ENCODE peak calls at places on chromosomes 4 and X, in ten cellular contexts. M is endothelial cell; X is cardiac fibroblast; L is astrocyte of the cerebellum; R is AG04450; H is fibroblast of mammary gland; F is CD4-positive, alpha-beta T cell; U is right lobe of liver; C is PC-9; V is fibroblast of lung. K is an unnamed sample.

GRCh38 chr4:142463195-142463594 is 382.9 kb downstream of the INPP4B start:
- DNase-seq in L (peak), M (no peak), H (no peak), C (no peak), V (no peak), F (no peak), U (no peak), R (no peak), X (no peak), K (no peak)

GRCh38 chr4:22313974-22314373 is 201.9 kb downstream of the ADGRA3 start:
- DNase-seq in U (no peak), C (no peak), V (no peak), X (no peak), R (no peak), H (no peak), F (no peak), M (no peak), L (no peak), K (no peak)

GRCh38 chrX:149803458-149804062 is 21.8 kb downstream of the MAGEA9 start:
- DNase-seq in H (no peak), L (no peak), V (no peak), X (no peak), R (no peak), M (no peak), F (no peak), C (no peak), U (no peak), K (no peak)

GRCh38 chr4:20042769-20043168 is 208.9 kb upstream of the SLIT2 start:
- DNase-seq in R (no peak), M (no peak), U (no peak), L (no peak), C (no peak), V (no peak), X (no peak), F (no peak), H (no peak), K (no peak)

GRCh38 chrX:3678287-3678686 is 35.2 kb downstream of the PRKX start:
- DNase-seq in M (no peak), R (no peak), F (no peak), X (peak), H (no peak), V (no peak), U (no peak), C (no peak), L (peak), K (no peak)

GRCh38 chr4:176001171-176002006 is 64.3 kb upstream of the WDR17 start:
- DNase-seq in C (peak), V (peak), L (peak), H (peak), M (peak), F (no peak), U (peak), X (peak), R (no peak), K (no peak)

GRCh38 chrX:30196322-30196721 is 19.0 kb upstream of the MAGEB2 start:
- DNase-seq in R (no peak), L (no peak), C (no peak), F (no peak), H (no peak), M (no peak), X (peak), V (peak), U (no peak), K (no peak)

GRCh38 chrX:150575415-150575814 is 7.0 kb downstream of the MTM1 start:
- DNase-seq in U (no peak), L (no peak), C (peak), R (no peak), X (peak), F (peak), H (peak), V (peak), M (no peak), K (no peak)

GRCh38 chr4:100075486-100076270 is 114.6 kb downstream of the DDIT4L start:
- DNase-seq in F (no peak), M (no peak), L (no peak), R (no peak), X (no peak), C (no peak), V (no peak), U (no peak), H (no peak), K (no peak)

GRCh38 chrX:68842781-68843581 is 14.2 kb downstream of the EFNB1 start:
- DNase-seq in L (peak), F (no peak), V (peak), H (peak), R (no peak), X (peak), C (no peak), U (peak), M (no peak), K (no peak)

GRCh38 chr4:25246680-25247611 is 13.1 kb downstream of the PI4K2B start:
- DNase-seq in F (no peak), R (no peak), H (no peak), U (no peak), V (no peak), L (no peak), M (no peak), C (no peak), X (no peak), K (no peak)

GRCh38 chr4:27692098-27692679 is 831.5 kb downstream of the STIM2 start:
- DNase-seq in M (peak), F (no peak), H (peak), C (peak), U (no peak), R (no peak), X (peak), V (peak), L (no peak), K (peak)

GRCh38 chr4:147371661-147372060 is 109.2 kb upstream of the EDNRA start:
- DNase-seq in R (no peak), H (peak), L (no peak), U (no peak), V (no peak), C (no peak), F (no peak), M (no peak), X (peak), K (no peak)

GRCh38 chrX:68710870-68711576 is 63.6 kb downstream of the STARD8 start:
- DNase-seq in L (peak), M (no peak), V (peak), U (no peak), F (no peak), X (peak), R (no peak), H (peak), C (peak), K (peak)

GRCh38 chrX:21747523-21747922 is 10.4 kb downstream of the SMPX start:
- DNase-seq in V (no peak), H (no peak), R (no peak), M (no peak), F (no peak), C (no peak), U (no peak), X (peak), L (no peak), K (no peak)

GRCh38 chr4:113683143-113683542 is 78.4 kb downstream of the CAMK2D start:
- DNase-seq in X (no peak), C (no peak), R (no peak), V (no peak), L (no peak), U (no peak), H (no peak), M (no peak), F (peak), K (no peak)

GRCh38 chr4:69617083-69617694 is 22.3 kb downstream of the UGT2A2 start:
- DNase-seq in L (peak), F (no peak), M (peak), V (peak), H (peak), X (peak), C (no peak), U (no peak), R (peak), K (no peak)

GRCh38 chr4:10186228-10187214 is 69.9 kb upstream of the WDR1 start:
- DNase-seq in H (no peak), V (no peak), F (no peak), L (no peak), X (peak), M (no peak), U (no peak), C (no peak), R (no peak), K (no peak)

GRCh38 chr4:76704133-76704881 is 193.6 kb downstream of the SOWAHB start:
- DNase-seq in U (no peak), R (peak), L (no peak), X (peak), H (peak), C (peak), V (peak), M (no peak), F (no peak), K (no peak)

GRCh38 chr4:144575181-144575580 is 70.8 kb upstream of the HHIP start:
- DNase-seq in R (no peak), C (no peak), U (no peak), F (no peak), M (peak), L (no peak), X (peak), H (peak), V (no peak), K (no peak)

GRCh38 chr4:166174717-166175510 is 301.9 kb downstream of the TLL1 start:
- DNase-seq in F (no peak), M (no peak), X (peak), L (no peak), H (peak), C (no peak), V (no peak), U (no peak), R (no peak), K (no peak)

GRCh38 chr4:113069212-113069892 is 19.9 kb downstream of the ANK2 start:
- DNase-seq in H (peak), X (no peak), U (peak), C (no peak), L (no peak), R (no peak), F (no peak), M (no peak), V (peak), K (no peak)

GRCh38 chrX:105314468-105314867 is 94.0 kb upstream of the TEX13A start:
- DNase-seq in R (no peak), L (peak), H (peak), F (no peak), X (peak), U (no peak), C (peak), M (no peak), V (peak), K (no peak)

GRCh38 chr4:17511041-17511949 is 595 bp downstream of the QDPR start:
- DNase-seq in F (peak), U (peak), R (no peak), M (peak), H (peak), X (peak), C (peak), V (peak), L (no peak), K (no peak)

GRCh38 chr4:8700576-8700975 is 108.0 kb downstream of the CPZ start:
- DNase-seq in R (no peak), C (no peak), V (no peak), X (no peak), M (no peak), F (no peak), L (no peak), U (peak), H (no peak), K (no peak)

GRCh38 chrX:74437530-74437929 is 16.2 kb downstream of the SLC16A2 start:
- DNase-seq in M (no peak), R (no peak), F (no peak), C (no peak), H (no peak), U (no peak), V (no peak), L (no peak), X (no peak), K (no peak)

GRCh38 chr4:188573104-188573503 is 433.9 kb downstream of the TRIML1 start:
- DNase-seq in V (no peak), L (no peak), R (no peak), C (no peak), F (no peak), U (no peak), H (no peak), X (no peak), M (no peak), K (no peak)

GRCh38 chrX:98065151-98065550 is 1181.4 kb downstream of the RPA4 start:
- DNase-seq in U (no peak), F (no peak), V (no peak), L (no peak), R (no peak), C (no peak), X (no peak), M (no peak), H (no peak), K (no peak)

GRCh38 chr4:145625677-145626622 is 6.8 kb downstream of the MMAA start:
- DNase-seq in V (no peak), H (no peak), F (no peak), U (no peak), C (no peak), L (no peak), X (no peak), M (no peak), R (no peak), K (no peak)

GRCh38 chr4:89549907-89550306 is 242.3 kb upstream of the GPRIN3 start:
- DNase-seq in H (peak), X (peak), R (peak), L (no peak), F (no peak), U (no peak), M (no peak), C (no peak), V (peak), K (no peak)
- TF ChIP-seq CTCF in H (no peak), X (no peak), R (no peak), L (no peak), F (no peak), U (no peak), M (no peak), C (no peak), V (no peak), K (no peak)

DNA sequence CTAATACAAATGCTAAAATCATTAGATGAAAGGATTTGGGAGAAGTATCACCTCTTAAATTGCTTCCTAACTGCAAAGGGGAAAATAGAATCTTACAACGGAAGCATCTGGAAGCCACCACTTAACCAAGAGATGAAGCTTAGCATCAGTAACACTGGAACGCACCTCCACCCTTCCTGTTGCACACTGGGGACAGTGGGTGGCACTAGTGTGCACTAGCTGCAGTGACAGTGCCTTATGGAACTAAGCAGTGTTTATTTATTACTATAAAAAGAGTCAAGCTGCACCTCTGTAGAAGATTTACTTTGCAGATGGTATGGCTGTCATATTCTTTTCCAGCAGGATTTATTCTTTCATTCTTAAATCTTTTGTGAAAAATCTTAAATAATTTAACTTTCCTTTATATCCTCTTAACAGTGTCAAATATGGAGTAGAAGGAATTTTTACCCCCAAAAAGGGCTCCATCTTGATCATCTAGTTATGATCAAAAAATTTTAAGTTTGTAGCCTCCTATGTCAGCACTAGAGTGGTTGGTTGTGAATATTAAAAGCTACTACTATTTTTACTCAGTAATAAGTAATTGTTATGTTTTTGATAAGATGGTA is 76.7 kb downstream of the SCD5 start:
- DNase-seq in L (no peak), X (no peak), M (no peak), U (no peak), V (peak), C (peak), R (no peak), H (no peak), F (peak), K (no peak)
- TF ChIP-seq CTCF in L (peak), X (peak), M (no peak), U (peak), V (no peak), C (peak), R (no peak), H (peak), F (no peak), K (peak)

GRCh38 chr4:57095245-57095644 is 14.9 kb downstream of the IGFBP7 start:
- DNase-seq in L (no peak), R (no peak), X (no peak), F (no peak), C (no peak), U (no peak), H (no peak), V (no peak), M (no peak), K (no peak)
- TF ChIP-seq CTCF in L (no peak), R (no peak), X (no peak), F (no peak), C (no peak), U (no peak), H (no peak), V (no peak), M (no peak), K (no peak)

GRCh38 chrX:11427082-11428033 is 134.1 kb downstream of the AMELX start:
- DNase-seq in F (no peak), V (peak), C (no peak), R (no peak), H (peak), U (no peak), M (peak), X (peak), L (no peak), K (no peak)
- TF ChIP-seq CTCF in F (no peak), V (peak), C (no peak), R (peak), H (peak), U (peak), M (no peak), X (peak), L (peak), K (peak)

GRCh38 chr4:141215972-141216761 is 4.5 kb upstream of the ZNF330 start:
- DNase-seq in L (no peak), H (no peak), R (no peak), U (no peak), M (no peak), V (no peak), X (no peak), C (no peak), F (no peak), K (no peak)

GRCh38 chr4:141207971-141208370 is 12.7 kb upstream of the ZNF330 start:
- DNase-seq in L (no peak), H (no peak), M (no peak), F (no peak), U (no peak), C (no peak), X (no peak), V (no peak), R (no peak), K (no peak)

GRCh38 chr4:141215030-141215429 is 5.7 kb upstream of the ZNF330 start:
- DNase-seq in U (no peak), M (no peak), C (no peak), X (peak), V (no peak), H (no peak), R (no peak), L (no peak), F (no peak), K (no peak)

GRCh38 chr4:141213550-141213991 is 7.1 kb upstream of the ZNF330 start:
- DNase-seq in X (no peak), F (no peak), L (no peak), H (no peak), C (no peak), U (no peak), M (no peak), V (no peak), R (no peak), K (no peak)

GRCh38 chr4:141210168-141210567 is 10.5 kb upstream of the ZNF330 start:
- DNase-seq in F (no peak), U (no peak), C (no peak), R (no peak), L (no peak), H (no peak), V (no peak), X (no peak), M (no peak), K (no peak)
- TF ChIP-seq CTCF in F (no peak), U (no peak), C (no peak), R (no peak), L (no peak), H (no peak), V (no peak), X (no peak), M (no peak), K (no peak)

DNA sequence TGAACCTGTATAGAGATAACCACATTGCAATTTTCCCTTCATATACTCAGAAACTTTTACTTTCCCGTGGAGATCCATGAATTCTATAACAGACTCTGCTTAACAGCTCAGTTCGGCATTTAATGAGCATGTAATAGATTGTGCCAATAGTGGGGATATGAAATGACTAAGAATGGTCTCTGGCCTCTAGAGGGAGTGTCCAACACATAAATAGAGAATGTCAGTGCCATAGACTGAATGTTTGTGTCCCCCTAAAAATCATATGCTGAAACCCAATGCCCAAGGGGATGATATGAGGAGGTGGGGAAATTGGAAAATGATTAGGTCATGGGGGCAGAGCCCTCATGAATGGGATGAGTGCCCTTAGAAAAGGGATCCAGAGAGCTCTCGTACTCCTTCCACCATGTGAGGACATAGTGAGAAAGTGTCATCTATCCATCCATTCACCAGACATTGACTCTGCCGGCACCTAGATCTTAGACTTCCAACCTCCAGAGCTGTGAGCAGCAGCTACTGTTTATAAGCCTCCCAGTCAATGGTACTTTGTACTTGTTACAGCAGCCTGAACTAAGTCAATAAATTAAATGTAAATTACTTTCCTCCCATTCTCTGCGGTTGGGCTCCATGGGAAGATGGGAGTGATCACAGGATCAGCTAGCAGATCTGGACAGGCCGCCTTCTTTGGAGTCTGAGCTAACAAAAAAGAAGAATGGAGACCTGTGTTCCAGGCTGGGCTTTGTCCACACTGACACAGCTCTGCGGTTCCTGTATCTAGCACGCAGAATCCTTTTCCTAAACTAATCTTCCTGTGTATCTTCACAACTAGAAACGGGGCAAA is 28.1 kb upstream of the HPSE start:
- DNase-seq in C (no peak), V (peak), M (no peak), H (peak), R (no peak), L (peak), U (no peak), X (peak), F (no peak), K (peak)
- TF ChIP-seq CTCF in C (peak), V (peak), M (no peak), H (peak), R (peak), L (peak), U (peak), X (peak), F (no peak), K (peak)

GRCh38 chr4:68152411-68152810 is 22.7 kb upstream of the TMPRSS11F start:
- DNase-seq in F (no peak), R (no peak), H (no peak), U (no peak), X (peak), L (no peak), V (no peak), C (peak), M (no peak), K (no peak)
- TF ChIP-seq CTCF in F (no peak), R (no peak), H (no peak), U (no peak), X (no peak), L (no peak), V (no peak), C (no peak), M (no peak), K (no peak)

GRCh38 chrX:153381684-153382532 is 19.2 kb downstream of the PNMA6E start:
- DNase-seq in C (peak), X (peak), R (peak), H (peak), F (no peak), M (peak), V (peak), L (peak), U (no peak), K (peak)
- TF ChIP-seq CTCF in C (no peak), X (peak), R (peak), H (peak), F (no peak), M (no peak), V (peak), L (peak), U (no peak), K (peak)

GRCh38 chrX:56764153-56764974 is 35.3 kb downstream of the NBDY start:
- DNase-seq in R (peak), H (peak), M (peak), U (peak), F (peak), X (peak), V (peak), C (peak), L (peak), K (peak)
- TF ChIP-seq CTCF in R (peak), H (peak), M (peak), U (peak), F (no peak), X (peak), V (peak), C (peak), L (peak), K (peak)

K was measured in AG09309.